ENCODE peak calls at places on chromosomes 13 and 19, in ten cellular contexts. I is spleen, X is transverse colon, L is stomach, D is breast epithelium, Y is K562, K is suprapubic skin, V is HCT116, M is upper lobe of left lung, R is GM12878. U is an unnamed sample.

GRCh38 chr19:45276284-45276687 is 25.2 kb downstream of the MARK4 start:
- DNase-seq in V (no peak), X (no peak), K (no peak), D (no peak), R (no peak), M (no peak), L (no peak), Y (no peak), I (no peak), U (no peak)

GRCh38 chr13:101417043-101417406 is 717 bp upstream of the NALCN start:
- DNase-seq in L (no peak), K (no peak), D (no peak), M (no peak), V (no peak), X (no peak), I (no peak), R (no peak), Y (no peak), U (no peak)

GRCh38 chr19:54341295-54341694 is 2.3 kb upstream of the LILRA4 start:
- DNase-seq in I (no peak), M (no peak), X (no peak), R (no peak), L (no peak), D (no peak), K (no peak), Y (peak; percentile 12), V (no peak), U (no peak)

GRCh38 chr13:110405597-110406450 is 98.7 kb downstream of the COL4A2 start:
- DNase-seq in R (no peak), V (no peak), M (no peak), L (no peak), X (no peak), K (no peak), D (no peak), Y (no peak), I (no peak), U (no peak)

GRCh38 chr19:54154603-54155345 is 4.7 kb downstream of the LENG1 start:
- DNase-seq in L (no peak), V (no peak), R (no peak), I (no peak), K (no peak), Y (no peak), D (no peak), M (no peak), X (no peak), U (no peak)

GRCh38 chr19:12939292-12939606 is 840 bp downstream of the CALR start:
- DNase-seq in R (no peak), D (no peak), Y (no peak), K (no peak), X (peak; percentile 28), I (no peak), L (no peak), M (peak; percentile 51), V (no peak), U (no peak)

GRCh38 chr13:106507560-106508274 is 27.7 kb downstream of the EFNB2 start:
- DNase-seq in M (no peak), I (no peak), X (no peak), R (no peak), D (no peak), V (no peak), Y (peak; percentile 16), L (no peak), K (no peak), U (no peak)

GRCh38 chr13:41610426-41610825 is 153.1 kb downstream of the RGCC start:
- DNase-seq in I (no peak), R (no peak), V (no peak), M (peak; percentile 57), D (no peak), Y (no peak), L (peak; percentile 27), X (no peak), K (no peak), U (no peak)

GRCh38 chr19:32189956-32190706 is 155.3 kb upstream of the ZNF507 start:
- DNase-seq in R (no peak), X (no peak), V (no peak), K (no peak), Y (no peak), M (no peak), D (no peak), I (peak; percentile 15), L (no peak), U (no peak)

GRCh38 chr19:33524024-33524664 is 2.6 kb upstream of the PEPD start:
- DNase-seq in V (no peak), R (no peak), M (no peak), I (no peak), D (no peak), X (peak; percentile 19), Y (no peak), L (no peak), K (no peak), U (no peak)

GRCh38 chr19:18122424-18122823 is 24.8 kb downstream of the MAST3 start:
- DNase-seq in Y (no peak), M (no peak), D (no peak), X (no peak), V (no peak), R (no peak), I (no peak), K (no peak), L (no peak), U (no peak)

GRCh38 chr19:18122860-18123795 is 25.6 kb downstream of the MAST3 start:
- DNase-seq in Y (no peak), D (no peak), V (no peak), L (no peak), M (no peak), X (no peak), K (no peak), R (no peak), I (no peak), U (no peak)

GRCh38 chr19:18120127-18120526 is 22.5 kb downstream of the MAST3 start:
- DNase-seq in V (no peak), D (no peak), K (no peak), L (no peak), Y (no peak), M (no peak), R (no peak), I (no peak), X (no peak), U (no peak)

GRCh38 chr19:18119243-18120105 is 21.9 kb downstream of the MAST3 start:
- DNase-seq in D (no peak), X (peak; percentile 42), K (no peak), R (no peak), M (no peak), V (no peak), I (peak; percentile 88), Y (no peak), L (no peak), U (no peak)

GRCh38 chr19:18121166-18121565 is 23.6 kb downstream of the MAST3 start:
- DNase-seq in D (no peak), K (no peak), Y (no peak), X (no peak), M (no peak), V (no peak), L (no peak), I (no peak), R (no peak), U (no peak)
- H3K9me3 ChIP-seq in D (no peaks in the 10 kb centered on the region), K (no peaks in the 10 kb centered on the region), Y (no peaks in the 10 kb centered on the region), X (no peaks in the 10 kb centered on the region), M (no peaks in the 10 kb centered on the region), V (no peaks in the 10 kb centered on the region), L (no peaks in the 10 kb centered on the region), I (no peaks in the 10 kb centered on the region), R (no peaks in the 10 kb centered on the region), U (no peaks in the 10 kb centered on the region)

GRCh38 chr13:69199664-69200063 is 908.0 kb upstream of the ATXN8OS start:
- DNase-seq in X (no peak), M (no peak), K (no peak), R (no peak), L (no peak), D (no peak), V (no peak), Y (no peak), I (no peak), U (no peak)
- TF ChIP-seq POLR2AphosphoS5 in X (no peak), M (no peak), K (no peak), R (no peak), L (no peak), D (no peak), V (no peak), Y (no peak), I (no peak), U (no peak)

GRCh38 chr19:15825753-15826152 is 10.3 kb upstream of the OR10H1 start:
- DNase-seq in M (no peak), I (no peak), D (no peak), Y (no peak), X (no peak), L (no peak), K (no peak), R (no peak), V (no peak), U (no peak)
- H3K9me3 ChIP-seq in M (no peaks in the 10 kb centered on the region), I (no peaks in the 10 kb centered on the region), D (no peaks in the 10 kb centered on the region), Y (no peaks in the 10 kb centered on the region), X (no peaks in the 10 kb centered on the region), L (no peaks in the 10 kb centered on the region), K (no peaks in the 10 kb centered on the region), R (no peaks in the 10 kb centered on the region), V (no peaks in the 10 kb centered on the region), U (no peaks in the 10 kb centered on the region)

GRCh38 chr19:21468791-21469190 is 36.6 kb upstream of the ZNF429 start:
- DNase-seq in L (no peak), M (no peak), R (no peak), K (peak; percentile 77), V (no peak), X (no peak), I (peak; percentile 43), Y (no peak), D (no peak), U (no peak)

GRCh38 chr19:21466627-21467026 is 38.8 kb upstream of the ZNF429 start:
- DNase-seq in R (no peak), M (no peak), Y (no peak), X (no peak), K (no peak), I (no peak), L (no peak), D (no peak), V (no peak), U (no peak)

GRCh38 chr19:21460686-21461085 is 44.7 kb upstream of the ZNF429 start:
- DNase-seq in I (no peak), Y (no peak), X (no peak), V (no peak), L (no peak), D (no peak), K (no peak), M (no peak), R (no peak), U (no peak)

GRCh38 chr19:21462540-21462939 is 42.9 kb upstream of the ZNF429 start:
- DNase-seq in R (no peak), Y (no peak), K (no peak), V (no peak), M (no peak), D (no peak), I (peak; percentile 33), L (no peak), X (no peak), U (no peak)

DNA sequence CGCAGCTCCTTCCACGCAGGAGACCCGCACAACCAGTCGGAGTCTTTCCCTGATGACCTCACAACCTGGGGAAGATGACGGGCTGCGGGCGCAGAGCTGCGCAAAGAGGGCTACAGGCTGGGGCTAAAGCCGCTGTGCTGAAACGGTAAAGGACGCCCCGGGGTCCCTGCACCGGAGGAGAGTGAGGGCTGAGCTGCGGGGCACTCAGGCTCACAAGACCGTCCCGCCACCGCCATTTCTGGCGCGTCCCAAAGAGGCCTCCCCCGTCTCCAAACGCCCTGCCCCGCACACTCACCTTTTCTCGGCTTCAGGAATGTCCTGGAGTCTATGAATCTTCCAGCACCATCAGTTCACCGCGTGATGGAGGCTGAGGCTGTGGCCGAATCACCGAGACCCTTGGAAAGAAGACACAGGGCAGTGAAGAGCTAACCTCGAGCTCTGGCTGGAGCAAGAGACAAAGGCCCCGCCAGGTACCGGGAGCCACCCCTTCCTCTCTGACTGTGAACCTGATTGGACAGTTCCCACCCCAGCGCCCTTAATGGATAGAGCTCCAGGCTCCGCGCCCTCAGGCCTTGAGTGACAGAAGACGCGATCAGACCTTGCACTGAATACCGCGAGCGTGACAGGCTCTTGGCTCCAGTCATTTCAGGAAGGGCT is 41.8 kb upstream of the ZNF429 start:
- DNase-seq in I (peak; percentile 74), R (no peak), K (no peak), M (peak; percentile 73), D (no peak), Y (peak; percentile 83), X (peak; percentile 17), L (peak; percentile 41), V (no peak), U (peak; percentile 38)
- TF ChIP-seq POLR2AphosphoS5 in I (no peak), R (no peak), K (no peak), M (no peak), D (no peak), Y (peak; percentile 41), X (no peak), L (no peak), V (no peak), U (peak; percentile 50)